ENCODE peak calls at places on chromosomes 4 and X, in four cellular contexts. L, G, J and K are unnamed samples. For H3K4me1, the result is how much of the 10 kb centered on the place peaks cover.

GRCh38 chr4:110793890-110794588 is 171.2 kb upstream of the PITX2 start:
- DNase-seq in L (no peak), J (no peak), G (no peak), K (no peak)

GRCh38 chrX:118585296-118585695 is 89.7 kb downstream of the DOCK11 start:
- DNase-seq in G (no peak), L (no peak), J (no peak), K (no peak)

GRCh38 chr4:94746746-94747145 is 11.0 kb upstream of the BMPR1B start:
- DNase-seq in J (no peak), G (no peak), L (no peak), K (no peak)

GRCh38 chr4:150265806-150266205 is 187.6 kb downstream of the DCLK2 start:
- DNase-seq in L (no peak), J (no peak), G (no peak), K (no peak)

GRCh38 chrX:13432376-13432775 is 112.5 kb upstream of the ATXN3L start:
- DNase-seq in G (peak), L (no peak), J (no peak), K (no peak)

GRCh38 chrX:15758140-15758539 is 20.1 kb downstream of the CA5B start:
- DNase-seq in L (no peak), G (no peak), J (no peak), K (no peak)

GRCh38 chr4:39933689-39934590 is 43.8 kb downstream of the PDS5A start:
- DNase-seq in J (no peak), G (no peak), L (no peak), K (no peak)

GRCh38 chr4:148053298-148054003 is 321.6 kb downstream of the ARHGAP10 start:
- DNase-seq in L (no peak), J (no peak), G (no peak), K (no peak)

GRCh38 chrX:44012484-44013096 is 39.4 kb upstream of the NDP start:
- DNase-seq in L (peak), G (peak), J (peak), K (no peak)

GRCh38 chr4:150033937-150034336 is 44.3 kb upstream of the DCLK2 start:
- DNase-seq in J (no peak), L (no peak), G (peak), K (no peak)

GRCh38 chr4:24666316-24666715 is 82.0 kb upstream of the DHX15 start:
- DNase-seq in J (no peak), L (no peak), G (no peak), K (no peak)

GRCh38 chrX:138925330-138925729 is 213.8 kb upstream of the FGF13 start:
- DNase-seq in J (peak), G (no peak), L (no peak), K (no peak)

GRCh38 chrX:25010784-25011588 is 4.8 kb downstream of the ARX start:
- DNase-seq in G (no peak), L (no peak), J (no peak), K (no peak)

GRCh38 chrX:44675364-44676024 is 132.8 kb upstream of the FUNDC1 start:
- DNase-seq in L (peak), G (peak), J (peak), K (no peak)

GRCh38 chr4:135508006-135508714 is 1306.6 kb upstream of the PABPC4L start:
- DNase-seq in L (no peak), G (no peak), J (peak), K (no peak)

GRCh38 chr4:143473334-143474126 is 40.0 kb upstream of the SMARCA5 start:
- DNase-seq in G (no peak), L (no peak), J (no peak), K (no peak)

GRCh38 chrX:139290310-139290709 is 240.2 kb upstream of the F9 start:
- DNase-seq in L (no peak), G (no peak), J (no peak), K (no peak)

GRCh38 chr4:188295899-188296298 is 156.7 kb downstream of the TRIML1 start:
- DNase-seq in G (no peak), L (no peak), J (no peak), K (no peak)

GRCh38 chr4:182339246-182339645 is 96.0 kb downstream of the TENM3 start:
- DNase-seq in J (no peak), G (no peak), L (no peak), K (no peak)

GRCh38 chr4:146214238-146214637 is at the start of gene REELD1:
- DNase-seq in G (no peak), L (no peak), J (no peak), K (no peak)

GRCh38 chr4:19678763-19679162 is 572.9 kb upstream of the SLIT2 start:
- DNase-seq in J (no peak), L (no peak), G (no peak), K (no peak)

GRCh38 chrX:118272237-118272636 is 73.7 kb upstream of the WDR44 start:
- DNase-seq in G (no peak), L (no peak), J (no peak), K (no peak)

GRCh38 chr4:122129061-122129460 is 23.1 kb upstream of the BLTP1 start:
- DNase-seq in G (no peak), J (no peak), L (no peak), K (no peak)

GRCh38 chr4:3201718-3202702 is 46.9 kb upstream of the MSANTD1 start:
- DNase-seq in J (no peak), L (no peak), G (no peak), K (peak)

GRCh38 chrX:48903290-48903689 is 5.6 kb downstream of the PQBP1 start:
- DNase-seq in G (no peak), J (no peak), L (no peak), K (no peak)

GRCh38 chrX:41300758-41301437 is 33.1 kb upstream of the DDX3X start:
- DNase-seq in L (no peak), G (no peak), J (no peak), K (no peak)

GRCh38 chr4:140149851-140150635 is 3.9 kb downstream of the MAML3 start:
- DNase-seq in L (peak), J (peak), G (peak), K (peak)

GRCh38 chr4:145056325-145057130 is 41.5 kb downstream of the ANAPC10 start:
- DNase-seq in J (no peak), G (no peak), L (no peak), K (no peak)

GRCh38 chr4:101238706-101239105 is 108.6 kb downstream of the PPP3CA start:
- DNase-seq in J (no peak), G (no peak), L (no peak), K (no peak)

GRCh38 chr4:35516102-35516501 is 728.2 kb downstream of the ARAP2 start:
- DNase-seq in G (no peak), J (no peak), L (no peak), K (no peak)

GRCh38 chr4:24651266-24651665 is 66.9 kb upstream of the DHX15 start:
- DNase-seq in G (no peak), L (no peak), J (no peak), K (no peak)

GRCh38 chr4:1792158-1792831 is 798 bp upstream of the FGFR3 start:
- DNase-seq in J (no peak), L (no peak), G (no peak), K (no peak)

GRCh38 chr4:1793940-1794808 is 1.1 kb downstream of the FGFR3 start:
- DNase-seq in L (no peak), G (no peak), J (peak), K (no peak)

GRCh38 chr4:1793496-1793840 is 375 bp downstream of the FGFR3 start:
- DNase-seq in L (no peak), J (peak), G (peak), K (peak)

GRCh38 chr4:1794809-1795303 is 1.8 kb downstream of the FGFR3 start:
- DNase-seq in G (no peak), L (no peak), J (no peak), K (no peak)

GRCh38 chr4:1792832-1793495 is at the start of gene FGFR3:
- DNase-seq in L (no peak), G (peak), J (peak), K (peak)
- TF ChIP-seq CTCF in L (no peak), G (no peak), J (no peak), K (no peak)

GRCh38 chr4:173537628-173538147 is 7.7 kb upstream of the HAND2 start:
- DNase-seq in G (no peak), J (no peak), L (no peak), K (no peak)
- H3K27ac ChIP-seq in G (no peak), J (no peak), L (peak), K (no peak)

GRCh38 chr4:90769251-90769650 is 642.1 kb downstream of the CCSER1 start:
- DNase-seq in J (no peak), G (no peak), L (no peak), K (no peak)
- H3K4me1 ChIP-seq in J (under half), G (under half), L (under half), K (under half)

DNA sequence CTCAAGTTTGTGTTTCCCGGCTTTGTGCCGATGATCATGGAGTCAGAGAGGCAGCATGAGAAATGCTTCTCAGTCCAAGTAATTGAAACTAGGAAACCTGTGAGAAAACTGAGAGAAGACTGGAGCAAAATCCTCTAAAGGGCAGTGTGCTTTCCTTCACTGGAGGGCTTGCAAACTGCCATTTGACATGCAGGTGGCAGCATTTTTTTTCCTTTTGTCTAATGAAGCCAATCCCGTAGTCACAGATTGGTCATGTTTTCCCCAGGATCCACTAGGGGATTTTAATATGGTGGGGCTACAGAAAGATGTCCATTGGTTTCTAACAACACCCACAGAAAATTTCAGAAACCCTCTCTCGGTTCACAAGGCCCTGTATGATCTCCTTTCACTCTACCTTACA is 117.4 kb upstream of the NUDT10 start:
- DNase-seq in G (no peak), J (no peak), L (no peak), K (no peak)
- TF ChIP-seq CTCF in G (no peak), J (no peak), L (no peak), K (no peak)

DNA sequence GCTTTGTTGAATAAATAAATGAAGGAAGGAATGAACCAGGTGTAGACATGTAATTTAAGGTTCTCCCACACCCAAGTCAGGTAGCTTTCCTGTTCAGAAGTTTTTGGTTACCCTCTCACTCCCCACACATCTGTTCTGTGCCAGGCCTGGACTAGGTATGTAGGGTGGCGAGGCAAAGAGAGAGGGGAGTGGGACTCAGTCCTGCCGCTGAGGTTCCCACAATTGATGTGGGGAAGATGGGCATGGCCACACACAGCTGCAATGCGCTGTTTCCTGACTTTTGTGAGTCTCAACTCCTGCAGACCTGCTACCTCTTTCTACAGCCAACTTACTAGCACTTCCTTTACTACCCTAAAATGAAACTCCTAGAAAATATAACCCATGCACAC is 88.9 kb downstream of the RTL5 start:
- DNase-seq in L (no peak), J (no peak), G (no peak), K (no peak)
- H3K27ac ChIP-seq in L (no peak), J (no peak), G (no peak), K (no peak)

DNA sequence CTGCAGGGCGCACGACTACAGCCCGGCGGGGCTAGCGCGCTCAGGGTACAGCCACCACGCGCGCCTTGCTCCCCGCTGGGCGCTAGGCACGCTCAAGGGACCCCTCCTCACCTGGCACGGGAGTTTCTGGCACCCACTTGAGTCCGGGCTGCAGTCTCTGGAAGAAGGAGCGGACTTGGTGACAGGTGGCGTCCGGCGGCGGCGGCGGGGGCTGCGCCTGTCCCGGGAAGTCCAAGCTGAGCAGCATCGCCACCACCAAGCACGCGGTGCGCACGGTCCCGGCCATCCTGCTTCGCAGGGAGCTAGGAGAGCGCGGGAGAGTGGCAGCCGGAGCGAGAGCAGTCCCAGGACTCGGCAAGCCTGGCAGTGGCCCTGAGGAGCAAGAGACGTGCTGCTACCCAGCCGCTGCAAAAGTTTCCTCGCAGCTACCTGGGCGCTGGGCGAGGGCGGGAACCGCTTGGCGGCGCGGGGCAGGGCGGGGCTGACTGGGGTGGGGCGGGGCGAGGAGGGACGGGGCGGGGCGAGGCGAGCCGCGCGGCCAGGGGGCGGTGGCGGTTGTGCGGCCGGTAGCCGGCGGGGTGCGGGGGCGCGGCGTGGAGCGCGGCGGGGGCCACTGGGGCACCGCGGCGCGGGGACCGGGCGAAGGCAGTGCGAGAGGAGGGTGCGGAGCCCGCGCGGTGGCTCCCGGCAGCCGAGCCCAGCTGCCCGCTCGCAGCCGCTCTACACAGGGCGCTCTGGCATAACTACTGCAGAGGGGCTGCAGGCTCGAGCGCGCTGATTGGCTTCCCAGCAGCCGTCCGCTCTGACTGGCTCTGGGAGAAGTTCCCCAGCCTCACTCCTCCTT is at the start of gene GPC3:
- DNase-seq in J (no peak), L (no peak), G (peak), K (peak)
- H3K4me1 ChIP-seq in J (under half), L (under half), G (under half), K (under half)

DNA sequence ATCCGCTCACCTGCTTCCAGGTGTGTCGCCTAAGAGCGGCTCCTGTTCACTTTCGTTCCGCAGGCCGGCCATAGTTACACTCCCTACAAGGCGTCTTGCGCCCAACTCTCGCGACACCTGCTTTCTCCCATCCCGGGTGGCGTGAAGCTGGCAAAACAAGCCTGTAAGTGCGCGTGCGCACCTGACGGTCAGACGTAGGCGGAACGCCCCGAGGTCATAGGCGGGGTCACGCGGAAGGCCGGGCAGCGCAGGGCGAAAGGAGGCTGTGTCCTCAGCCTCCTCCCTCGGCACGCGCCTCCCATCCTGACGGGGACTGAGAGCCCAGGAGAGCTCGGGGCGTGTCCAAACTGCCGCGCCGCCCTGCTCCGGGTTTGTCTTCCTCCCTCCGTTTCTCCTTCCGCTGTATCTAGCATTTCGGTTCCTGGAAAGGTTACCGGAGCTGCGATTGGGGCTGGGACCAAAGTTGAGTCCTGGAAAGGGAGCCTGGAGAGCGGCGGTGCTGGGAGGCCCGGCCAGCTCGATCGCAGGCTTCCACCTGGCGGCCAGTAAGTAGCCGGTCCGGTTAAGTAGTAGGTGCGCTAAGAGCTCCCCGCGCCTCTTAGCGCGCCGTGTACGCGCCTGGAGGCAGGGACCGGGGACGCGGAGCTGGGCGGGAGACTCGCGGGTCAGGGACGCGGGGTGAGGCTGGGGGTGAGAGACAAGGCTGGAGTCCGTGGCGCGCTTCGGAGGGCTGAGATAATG is at the start of the genes ABHD18 and MFSD8:
- DNase-seq in G (peak), J (peak), L (peak), K (peak)
- TF ChIP-seq CTCF in G (peak), J (peak), L (peak), K (peak)

DNA sequence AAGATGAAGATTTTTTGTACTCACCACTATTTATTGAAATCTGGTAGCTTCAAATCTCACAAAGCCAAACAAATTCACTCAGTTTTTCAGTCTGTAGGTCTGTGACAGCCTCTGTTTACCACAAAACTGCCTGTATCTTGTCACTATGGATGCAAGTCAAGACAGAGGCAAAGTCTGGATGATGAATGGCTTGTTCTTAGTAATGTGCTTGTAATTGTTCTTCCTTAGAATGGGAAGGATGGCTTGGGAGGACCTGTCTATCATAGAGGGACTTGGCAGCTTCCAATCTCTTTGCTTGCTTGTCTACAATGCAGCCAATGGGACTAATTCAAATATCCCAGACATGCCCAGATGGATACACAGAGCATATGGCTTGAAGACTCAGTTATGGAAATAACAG is 141.2 kb upstream of the SCML1 start:
- DNase-seq in J (no peak), G (no peak), L (no peak), K (no peak)
- H3K27ac ChIP-seq in J (peak), G (no peak), L (no peak), K (no peak)

DNA sequence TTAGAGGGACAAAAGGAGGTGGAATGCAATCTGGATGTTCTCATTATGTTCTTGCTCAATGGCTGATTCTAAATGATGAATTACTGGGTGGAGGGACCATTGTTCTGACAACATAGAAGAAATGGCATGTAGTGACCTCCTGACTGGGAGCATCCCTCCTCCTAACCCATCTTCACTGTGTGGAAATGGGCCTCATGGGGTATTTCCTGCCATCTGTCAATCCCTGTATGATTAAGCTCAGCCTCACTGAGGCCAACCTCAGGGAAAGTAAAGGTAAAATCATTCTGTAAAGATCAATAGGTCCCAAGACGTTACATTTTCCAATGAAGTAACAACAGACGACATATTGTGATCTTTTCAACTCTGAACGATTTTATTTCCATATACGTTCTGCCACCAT is 8.6 kb downstream of the CD40LG start:
- DNase-seq in L (no peak), J (no peak), G (no peak), K (no peak)
- H3K4me1 ChIP-seq in L (under half), J (under half), G (under half), K (under half)

DNA sequence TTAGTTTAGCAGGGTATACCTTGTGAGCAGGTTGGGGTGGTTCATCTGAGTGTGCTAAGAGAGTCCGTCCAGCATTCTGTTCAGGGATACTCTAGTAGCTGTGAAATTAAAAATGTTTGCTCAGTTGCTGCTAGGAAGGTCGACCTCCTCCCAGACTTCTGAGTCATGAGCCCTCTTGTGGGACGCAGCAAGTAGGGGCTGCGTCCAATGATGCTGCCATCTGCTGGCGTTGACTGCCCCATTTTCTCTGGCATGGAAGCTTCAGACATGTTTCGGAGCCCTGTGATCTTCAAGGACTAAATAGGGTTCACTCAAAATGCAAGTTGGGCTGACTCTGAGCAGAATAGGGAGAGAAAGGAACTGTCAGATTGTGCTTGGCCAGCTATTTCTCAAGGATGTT is 201.0 kb upstream of the ARSJ start:
- DNase-seq in L (peak), J (no peak), G (peak), K (no peak)
- TF ChIP-seq CTCF in L (peak), J (peak), G (no peak), K (no peak)